ENCODE peak calls at places on chromosomes 6 and 20, in six cellular contexts. N is esophagus muscularis mucosa, H is breast epithelium, X is HCT116, V is prostate gland, G is spleen. W is an unnamed sample.

GRCh38 chr6:35181933-35182612 is 31.7 kb upstream of the SCUBE3 start:
- DNase-seq in N (no peak), H (peak; percentile 67), X (peak; percentile 86), V (no peak), G (no peak), W (no peak)

GRCh38 chr6:170039156-170040114 is 251.4 kb downstream of the DLL1 start:
- DNase-seq in N (no peak), H (no peak), X (no peak), V (no peak), G (peak; percentile 42), W (no peak)

GRCh38 chr20:48523191-48523757 is 304.5 kb downstream of the PREX1 start:
- DNase-seq in N (no peak), H (no peak), X (peak; percentile 10), V (no peak), G (no peak), W (no peak)

GRCh38 chr6:28081486-28081751 is 1.1 kb downstream of the ZNF165 start:
- DNase-seq in N (no peak), H (no peak), X (no peak), V (no peak), G (no peak), W (no peak)

GRCh38 chr6:156420172-156420993 is 356.8 kb upstream of the ARID1B start:
- DNase-seq in N (peak; percentile 82), H (no peak), X (no peak), V (no peak), G (no peak), W (no peak)

GRCh38 chr6:89239338-89239737 is 22.2 kb upstream of the GABRR1 start:
- DNase-seq in N (peak; percentile 62), H (no peak), X (no peak), V (no peak), G (no peak), W (no peak)

GRCh38 chr20:10610266-10610665 is 63.5 kb downstream of the JAG1 start:
- DNase-seq in N (no peak), H (no peak), X (no peak), V (no peak), G (no peak), W (no peak)

GRCh38 chr6:132065556-132065955 is 114.4 kb upstream of the CCN2 start:
- DNase-seq in N (no peak), H (no peak), X (no peak), V (no peak), G (no peak), W (no peak)

GRCh38 chr6:14286144-14286543 is 168.6 kb downstream of the CD83 start:
- DNase-seq in N (peak; percentile 80), H (no peak), X (peak; percentile 35), V (no peak), G (no peak), W (no peak)

GRCh38 chr6:144131248-144131709 is 19.0 kb upstream of the STX11 start:
- DNase-seq in N (no peak), H (no peak), X (peak; percentile 47), V (no peak), G (no peak), W (no peak)

GRCh38 chr6:41917528-41917927 is 3.4 kb downstream of the MED20 start:
- DNase-seq in N (no peak), H (no peak), X (peak; percentile 71), V (no peak), G (no peak), W (no peak)

GRCh38 chr20:17849901-17850673 is 118.5 kb downstream of the SNX5 start:
- DNase-seq in N (no peak), H (no peak), X (peak; percentile 90), V (no peak), G (no peak), W (no peak)

GRCh38 chr6:56902551-56903464 is 52.1 kb upstream of the BEND6 start:
- DNase-seq in N (no peak), H (no peak), X (no peak), V (no peak), G (no peak), W (no peak)

GRCh38 chr20:35615667-35616464 is at the start of gene SPAG4:
- DNase-seq in N (peak; percentile 100), H (peak; percentile 99), X (no peak), V (peak; percentile 99), G (peak; percentile 100), W (peak; percentile 99)
- TF ChIP-seq POLR2AphosphoS5 in N (peak; percentile 87), H (peak; percentile 53), X (peak; percentile 84), V (peak; percentile 85), G (peak; percentile 91), W (peak; percentile 44)

GRCh38 chr6:112037783-112038216 is 16.1 kb upstream of the CCN6 start:
- DNase-seq in N (no peak), H (no peak), X (no peak), V (no peak), G (no peak), W (peak; percentile 96)
- TF ChIP-seq POLR2AphosphoS5 in N (peak; percentile 83), H (no peak), X (no peak), V (peak; percentile 16), G (no peak), W (peak; percentile 93)

GRCh38 chr6:1439349-1439748 is 50.0 kb downstream of the FOXF2 start:
- DNase-seq in N (no peak), H (no peak), X (no peak), V (no peak), G (no peak), W (peak; percentile 5)
- TF ChIP-seq POLR2AphosphoS5 in N (no peak), H (no peak), X (no peak), V (no peak), G (no peak), W (no peak)

DNA sequence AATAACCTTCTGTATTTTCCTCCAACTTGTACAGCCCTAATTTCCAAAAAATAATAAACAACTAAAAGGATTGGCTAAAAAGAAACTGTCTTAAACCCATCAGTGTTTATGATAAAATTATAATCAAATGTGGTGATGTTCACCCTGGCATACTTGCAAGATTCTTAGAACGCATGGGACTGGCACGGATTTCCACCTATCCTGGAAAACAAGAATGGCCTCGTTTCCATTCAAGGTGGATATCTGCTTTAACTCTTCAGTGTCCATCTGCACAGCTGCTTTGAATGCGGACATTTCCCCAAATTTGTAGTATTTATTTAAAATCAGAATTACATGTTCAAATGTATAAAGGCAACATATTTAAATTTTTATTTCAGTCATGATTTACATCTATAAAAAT is 4.2 kb downstream of the CNR1 start:
- DNase-seq in N (no peak), H (no peak), X (no peak), V (no peak), G (no peak), W (no peak)
- TF ChIP-seq POLR2AphosphoS5 in N (no peak), H (no peak), X (no peak), V (no peak), G (no peak), W (no peak)

W was measured in vagina.